ENCODE peak calls at places on chromosome 18, in nine cellular contexts. F is Panc1, W is GM23338, O is sigmoid colon, A is HL-60, P is HCT116, L is suprapubic skin, S is H1, U is endothelial cell of umbilical vein. C is an unnamed sample.

GRCh38 chr18:74375999-74376398 is 60.4 kb downstream of the C18orf63 start:
- DNase-seq in O (no peak), U (no peak), L (no peak), W (no peak), P (no peak), A (no peak), F (no peak), S (no peak), C (peak; percentile 75)

GRCh38 chr18:80232030-80232429 is 15.3 kb downstream of the PARD6G start:
- DNase-seq in S (no peak), P (no peak), U (no peak), W (no peak), O (peak; percentile 40), A (no peak), F (no peak), L (no peak), C (no peak)

GRCh38 chr18:10085405-10085804 is 171.6 kb downstream of the VAPA start:
- DNase-seq in W (no peak), U (no peak), F (no peak), A (no peak), L (no peak), O (no peak), S (no peak), P (no peak), C (no peak)

GRCh38 chr18:7164610-7165009 is 47.0 kb upstream of the LAMA1 start:
- DNase-seq in A (no peak), O (no peak), U (no peak), F (no peak), S (no peak), P (no peak), W (peak; percentile 24), L (no peak), C (no peak)

GRCh38 chr18:47050468-47050867 is 15.0 kb upstream of the ELOA2 start:
- DNase-seq in L (no peak), S (no peak), W (peak; percentile 66), A (peak; percentile 2), U (peak; percentile 51), P (peak; percentile 54), O (no peak), F (peak; percentile 20), C (no peak)

GRCh38 chr18:3851159-3851558 is 401.2 kb downstream of the TGIF1 start:
- DNase-seq in L (no peak), F (no peak), W (no peak), P (no peak), A (no peak), O (no peak), S (no peak), U (no peak), C (no peak)

GRCh38 chr18:8461544-8461943 is 147.7 kb upstream of the RAB12 start:
- DNase-seq in O (no peak), A (no peak), S (no peak), F (no peak), W (no peak), L (no peak), U (no peak), P (no peak), C (no peak)

GRCh38 chr18:31190919-31191318 is 28.3 kb upstream of the DSC1 start:
- DNase-seq in A (no peak), L (no peak), U (no peak), P (no peak), F (no peak), S (no peak), W (peak; percentile 47), O (no peak), C (no peak)

GRCh38 chr18:10131783-10132381 is 218.1 kb downstream of the VAPA start:
- DNase-seq in P (no peak), S (no peak), W (peak; percentile 61), L (no peak), U (no peak), A (no peak), O (no peak), F (no peak), C (no peak)

GRCh38 chr18:22560283-22560627 is 142.5 kb upstream of the CTAGE1 start:
- DNase-seq in O (no peak), F (no peak), W (no peak), S (no peak), L (no peak), U (peak; percentile 71), P (no peak), A (no peak), C (no peak)

GRCh38 chr18:46246101-46246500 is 141.9 kb downstream of the HAUS1 start:
- DNase-seq in P (no peak), S (no peak), W (peak; percentile 52), A (no peak), O (no peak), F (no peak), L (no peak), U (no peak), C (no peak)

DNA sequence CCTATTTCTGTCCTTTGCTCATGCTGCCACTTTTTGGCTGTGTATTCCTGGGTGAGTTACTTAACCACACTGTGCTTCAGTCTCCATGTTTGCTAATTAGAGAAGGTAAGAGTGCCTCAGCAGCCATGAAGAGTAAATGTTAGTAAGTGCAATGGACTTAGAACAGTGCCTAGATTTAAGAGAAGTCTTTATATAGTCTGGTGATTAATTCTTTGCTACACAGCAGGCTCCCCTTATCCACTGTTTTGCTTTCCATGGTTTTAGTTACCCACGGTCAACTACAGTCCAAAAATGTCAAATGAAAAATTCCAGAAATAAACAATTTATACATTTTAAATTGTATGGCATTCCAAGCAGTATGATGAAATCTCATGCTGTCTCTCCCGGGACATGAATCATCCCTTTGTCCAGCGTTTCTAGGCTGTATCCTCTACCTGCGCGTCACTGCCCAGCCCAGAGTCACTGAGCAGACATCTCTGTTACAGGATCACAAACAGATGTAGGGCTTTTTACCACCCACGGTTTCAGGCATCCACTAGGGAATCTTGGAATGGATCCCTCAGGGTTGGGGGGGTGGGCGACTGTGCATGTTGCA is 91.0 kb downstream of the CTIF start:
- DNase-seq in L (no peak), S (no peak), F (peak; percentile 20), A (no peak), O (peak; percentile 65), U (peak; percentile 49), W (no peak), P (peak; percentile 76), C (no peak)
- TF ChIP-seq POLR2AphosphoS5 in L (no peak), S (no peak), F (no peak), A (no peak), O (peak; percentile 59), U (no peak), W (no peak), P (peak; percentile 31), C (peak; percentile 79)

GRCh38 chr18:24271381-24272331 is 126.0 kb downstream of the OSBPL1A start:
- DNase-seq in U (peak; percentile 78), P (peak; percentile 49), A (no peak), F (no peak), L (peak; percentile 84), O (peak; percentile 87), S (peak; percentile 66), W (peak; percentile 94), C (no peak)
- TF ChIP-seq POLR2AphosphoS5 in U (no peak), P (peak; percentile 53), A (no peak), F (no peak), L (no peak), O (peak; percentile 53), S (no peak), W (peak; percentile 20), C (peak; percentile 66)

DNA sequence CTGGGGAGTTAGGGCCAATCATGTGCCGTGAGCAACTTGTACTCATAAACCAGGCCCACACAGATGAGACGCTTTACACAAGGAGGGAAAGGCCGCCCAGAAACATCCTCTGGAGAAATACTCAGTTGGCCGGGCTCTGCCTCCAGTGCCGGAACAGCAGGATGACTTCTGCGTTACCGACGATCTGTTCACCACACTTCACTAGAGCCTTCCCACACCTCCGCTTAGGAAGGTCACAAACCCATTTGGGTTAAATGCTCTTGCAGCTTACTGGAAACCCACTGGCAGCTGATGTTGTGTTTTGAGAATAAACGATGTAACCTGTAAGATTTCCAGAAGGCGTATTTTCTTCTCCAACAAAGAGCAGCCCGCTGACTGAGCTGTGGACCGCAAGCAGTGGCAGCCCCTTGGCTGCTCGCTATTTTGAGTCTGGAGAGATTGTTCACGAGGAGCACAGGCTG is 44.1 kb downstream of the COLEC12 start:
- DNase-seq in S (no peak), P (no peak), W (no peak), A (no peak), F (no peak), L (no peak), U (no peak), O (peak; percentile 93), C (no peak)
- TF ChIP-seq POLR2AphosphoS5 in S (no peak), P (no peak), W (no peak), A (no peak), F (no peak), L (no peak), U (no peak), O (peak; percentile 83), C (peak; percentile 37)

DNA sequence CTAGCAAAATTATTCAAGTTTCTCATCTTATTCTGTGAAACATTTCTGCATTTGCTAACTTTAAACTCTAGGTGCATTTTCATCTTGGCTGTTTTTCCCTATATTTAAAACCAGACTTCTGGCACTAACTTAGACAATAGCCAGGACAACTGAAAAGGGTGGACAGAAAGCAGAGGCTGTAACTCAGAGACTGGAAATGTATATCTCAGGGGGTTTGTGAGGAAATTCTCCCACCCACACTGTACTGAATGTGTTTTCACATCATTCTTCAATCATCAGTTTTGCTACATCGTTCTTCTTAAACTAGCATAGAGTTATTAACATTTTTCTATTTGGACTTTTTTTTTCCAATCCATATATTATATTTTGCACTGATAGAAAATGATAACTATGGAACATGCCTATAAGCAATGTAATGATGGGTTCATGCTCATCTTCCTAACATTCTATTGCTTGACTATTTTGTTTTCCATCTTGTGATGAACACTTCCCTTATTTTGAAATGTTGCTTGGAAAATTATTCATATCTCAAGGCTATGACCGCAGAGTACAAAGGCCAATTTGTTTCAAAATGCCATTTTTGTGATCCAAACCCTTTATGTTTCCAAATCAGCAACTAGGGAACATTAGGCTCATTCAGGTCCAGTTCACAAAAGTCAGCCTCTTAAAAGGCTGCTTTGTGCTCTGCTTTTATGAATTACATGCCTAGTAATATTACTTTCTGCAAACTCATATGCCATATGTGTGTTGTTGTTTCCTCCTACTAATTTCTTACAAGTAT is 125.8 kb upstream of the CDH19 start:
- DNase-seq in L (no peak), S (no peak), W (no peak), P (no peak), A (no peak), U (no peak), F (no peak), O (no peak), C (no peak)
- TF ChIP-seq POLR2AphosphoS5 in L (no peak), S (no peak), W (no peak), P (no peak), A (no peak), U (no peak), F (no peak), O (no peak), C (no peak)

DNA sequence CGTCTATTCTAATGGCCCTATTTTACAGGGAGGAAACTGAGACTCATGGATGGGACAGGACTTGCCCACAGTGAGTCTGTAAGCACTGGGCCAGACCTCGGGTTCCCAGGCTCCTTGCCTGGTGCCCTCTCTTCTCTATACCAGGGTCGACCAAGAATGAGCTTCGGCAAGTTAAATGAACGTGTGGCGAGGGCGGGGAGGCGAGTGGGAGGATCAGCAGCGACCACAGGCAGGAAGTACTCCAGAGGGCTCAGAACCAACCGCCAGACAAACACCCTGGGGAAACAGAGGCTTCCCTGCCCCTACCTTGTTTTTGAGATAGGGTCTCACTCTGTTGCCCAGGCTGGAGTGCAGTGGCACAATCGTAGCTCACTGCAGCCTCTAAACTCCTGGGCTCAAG is 177.7 kb upstream of the SMAD2 start:
- DNase-seq in O (no peak), U (no peak), W (no peak), P (no peak), A (no peak), S (no peak), L (no peak), F (no peak), C (no peak)
- TF ChIP-seq POLR2AphosphoS5 in O (no peak), U (no peak), W (no peak), P (no peak), A (no peak), S (no peak), L (no peak), F (no peak), C (no peak)

GRCh38 chr18:79166702-79167101 is 97.5 kb downstream of the ATP9B start:
- DNase-seq in P (no peak), O (no peak), S (no peak), F (no peak), W (no peak), A (no peak), U (no peak), L (no peak), C (no peak)
- TF ChIP-seq POLR2AphosphoS5 in P (no peak), O (no peak), S (no peak), F (no peak), W (no peak), A (no peak), U (no peak), L (no peak), C (no peak)

C was measured in esophagus muscularis mucosa.